ENCODE peak calls at places on chromosomes 4 and X, in seven cellular contexts. V, P, X, S, O, U and E are unnamed samples.
A peak's percentile ranks its signal among the peaks of the same experiment; 100 is the strongest.

GRCh38 chr4:5824635-5825034 is 68.3 kb downstream of the CRMP1 start:
- DNase-seq in V (peak; percentile 59), P (peak; percentile 23), X (no peak), S (peak; percentile 35), O (no peak), U (no peak), E (peak; percentile 16)

GRCh38 chrX:101079736-101080135 is 1.1 kb downstream of the TMEM35A start:
- DNase-seq in V (no peak), P (peak; percentile 12), X (no peak), S (no peak), O (no peak), U (no peak), E (no peak)

GRCh38 chrX:47571215-47571614 is 10.2 kb downstream of the ARAF start:
- DNase-seq in V (no peak), P (no peak), X (no peak), S (no peak), O (no peak), U (no peak), E (no peak)

GRCh38 chr4:184384056-184384809 is 90.1 kb downstream of the IRF2 start:
- DNase-seq in V (peak; percentile 95), P (peak; percentile 28), X (peak; percentile 3), S (peak; percentile 94), O (peak; percentile 55), U (peak; percentile 43), E (peak; percentile 73)

GRCh38 chr4:60799214-60799613 is 400.9 kb upstream of the ADGRL3 start:
- DNase-seq in V (no peak), P (no peak), X (no peak), S (no peak), O (no peak), U (no peak), E (no peak)

GRCh38 chr4:71266090-71266794 is 72.6 kb upstream of the SLC4A4 start:
- DNase-seq in V (no peak), P (no peak), X (no peak), S (peak; percentile 93), O (peak; percentile 70), U (no peak), E (no peak)

GRCh38 chr4:48341776-48342558 is 638 bp downstream of the SLAIN2 start:
- DNase-seq in V (peak; percentile 55), P (peak; percentile 81), X (peak; percentile 20), S (peak; percentile 35), O (no peak), U (peak; percentile 62), E (no peak)

GRCh38 chrX:23699636-23700194 is 32.4 kb downstream of the PRDX4 start:
- DNase-seq in V (no peak), P (peak; percentile 15), X (no peak), S (no peak), O (no peak), U (peak; percentile 31), E (no peak)

GRCh38 chr4:165873298-165874071 is 448 bp downstream of the TLL1 start:
- DNase-seq in V (peak; percentile 50), P (peak; percentile 74), X (no peak), S (peak; percentile 4), O (no peak), U (no peak), E (no peak)

GRCh38 chr4:145034727-145035211 is 63.2 kb downstream of the ANAPC10 start:
- DNase-seq in V (peak; percentile 85), P (no peak), X (no peak), S (peak; percentile 79), O (no peak), U (no peak), E (no peak)

GRCh38 chr4:6052679-6053078 is 34.4 kb upstream of the C4orf50 start:
- DNase-seq in V (no peak), P (no peak), X (no peak), S (no peak), O (no peak), U (no peak), E (no peak)

DNA sequence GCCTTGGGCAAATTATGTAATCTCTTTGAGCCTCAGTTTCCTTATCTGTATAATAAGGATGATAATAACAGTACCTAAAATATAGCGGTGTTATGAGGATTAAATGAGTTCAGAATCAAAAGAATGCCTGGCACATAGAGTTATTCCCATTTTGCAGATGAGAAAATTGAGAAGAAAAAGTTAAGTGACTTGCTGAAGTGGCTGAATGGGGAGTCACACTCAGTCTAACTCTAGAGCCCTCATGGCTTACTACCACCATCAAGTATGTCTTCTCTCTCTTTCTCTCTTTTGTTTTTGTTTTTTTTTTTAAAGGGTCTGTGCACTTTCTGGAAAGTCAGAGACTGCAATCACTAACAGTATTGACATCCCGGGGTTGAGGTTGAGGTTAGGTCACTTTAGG is 615 bp downstream of the CACNA1F start:
- DNase-seq in V (no peak), P (no peak), X (no peak), S (no peak), O (no peak), U (no peak), E (no peak)
- H3K4me3 ChIP-seq in V (no peak overlapping the region), P (no peak overlapping the region), X (no peak overlapping the region), S (no peak overlapping the region), O (no peak overlapping the region), U (no peak overlapping the region), E (no peak overlapping the region)

DNA sequence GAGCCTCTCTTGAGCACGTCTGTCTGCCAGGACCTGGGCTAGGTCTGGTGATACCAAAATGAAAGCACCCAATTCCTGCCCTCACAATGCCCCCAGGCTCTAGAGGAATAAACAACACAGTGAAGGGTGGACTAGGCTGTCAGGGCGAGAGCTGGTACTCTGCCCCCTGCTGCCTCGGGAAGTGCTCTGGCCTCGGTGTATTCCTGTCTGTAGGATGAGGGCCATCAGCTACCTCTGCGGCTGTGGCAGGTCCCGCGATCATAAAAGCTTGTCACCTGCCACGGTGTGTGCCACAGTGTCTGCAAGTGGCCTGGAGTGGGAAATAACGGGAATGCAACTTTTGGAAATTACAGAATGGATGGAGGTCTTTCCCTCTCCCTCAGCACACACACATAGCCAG is 159.3 kb upstream of the PSAPL1 start:
- DNase-seq in V (no peak), P (no peak), X (no peak), S (no peak), O (no peak), U (no peak), E (no peak)
- TF ChIP-seq CTCF in V (no peak), P (no peak), X (no peak), S (no peak), O (no peak), U (no peak), E (peak; percentile 21)

GRCh38 chr4:92091335-92091734 is 212.4 kb upstream of the GRID2 start:
- DNase-seq in V (no peak), P (no peak), X (no peak), S (no peak), O (no peak), U (no peak), E (no peak)
- H3K4me3 ChIP-seq in V (no peak overlapping the region), P (no peak overlapping the region), X (no peak overlapping the region), S (no peak overlapping the region), O (no peak overlapping the region), U (no peak overlapping the region), E (no peak overlapping the region)

GRCh38 chrX:152600853-152601635 is 36.7 kb upstream of the GABRQ start:
- DNase-seq in V (no peak), P (peak; percentile 17), X (no peak), S (no peak), O (no peak), U (no peak), E (no peak)

GRCh38 chrX:152601848-152602616 is 35.7 kb upstream of the GABRQ start:
- DNase-seq in V (peak; percentile 1), P (no peak), X (no peak), S (no peak), O (no peak), U (no peak), E (no peak)
- TF ChIP-seq CTCF in V (no peak), P (no peak), X (no peak), S (no peak), O (no peak), U (no peak), E (no peak)

DNA sequence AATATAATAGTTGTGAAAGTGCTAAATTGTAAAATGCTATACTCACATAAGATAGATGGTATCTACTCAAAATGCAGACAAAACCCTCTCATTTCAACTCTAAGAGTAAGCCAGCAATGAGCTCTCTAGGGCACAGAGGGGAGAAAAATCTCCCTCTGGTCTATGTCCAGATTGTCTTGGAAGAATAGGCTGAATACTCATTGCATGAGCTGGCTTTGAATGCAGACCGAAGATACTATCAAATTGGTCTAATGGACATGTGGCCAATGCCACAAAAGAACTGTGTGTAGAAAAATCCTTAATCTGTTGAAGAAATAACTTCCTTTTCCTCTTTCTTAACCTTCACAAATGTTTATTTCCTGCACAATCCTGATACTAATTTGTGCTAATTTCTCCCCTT is 3.5 kb downstream of the ZXDA start:
- DNase-seq in V (no peak), P (no peak), X (no peak), S (peak; percentile 79), O (no peak), U (no peak), E (no peak)
- H3K4me3 ChIP-seq in V (no peak overlapping the region), P (no peak overlapping the region), X (no peak overlapping the region), S (no peak overlapping the region), O (no peak overlapping the region), U (no peak overlapping the region), E (peak overlapping the region; percentile 14)

GRCh38 chrX:27163236-27163635 is 299.9 kb downstream of the PPP4R3C start:
- DNase-seq in V (no peak), P (no peak), X (no peak), S (no peak), O (no peak), U (no peak), E (no peak)

DNA sequence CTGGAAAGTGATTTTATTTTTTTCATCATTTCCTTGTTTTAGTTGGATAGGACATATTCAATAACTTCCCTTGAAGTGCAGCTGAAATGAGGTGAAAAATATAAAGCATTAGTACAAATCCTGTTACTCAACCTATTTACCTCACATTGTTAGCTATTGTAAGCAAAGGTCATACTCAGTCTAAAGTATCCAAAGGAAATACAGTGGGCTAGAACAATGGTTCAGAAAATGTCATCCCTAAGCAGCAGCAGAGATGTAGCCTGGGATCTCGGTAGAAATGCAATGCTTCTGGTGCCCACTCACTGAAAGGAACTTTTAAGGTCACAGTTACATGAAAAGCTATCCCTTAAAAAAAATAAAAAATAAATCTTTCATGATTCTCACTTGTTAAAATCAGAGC is 300.6 kb downstream of the PPP4R3C start:
- DNase-seq in V (no peak), P (no peak), X (no peak), S (no peak), O (no peak), U (no peak), E (no peak)
- TF ChIP-seq CTCF in V (no peak), P (no peak), X (no peak), S (no peak), O (no peak), U (no peak), E (no peak)